ENCODE peak calls at places on chromosomes 5 and 9, in four cellular contexts. One of them, this sample, is unnamed.

GRCh38 chr5:84718377-84718776 is 333.7 kb upstream of the EDIL3 start:
- DNase-seq in HTR-8/SVneo: no peak
- DNase-seq in substantia nigra: no peak
- DNase-seq in stimulated activated CD8-positive, alpha-beta memory T cell treated with anti-CD3 and anti-CD28 coated beads, Interleukin-7, amount 100 ng/mL, for 1 hour: no peak
- DNase-seq in this sample: no peak

GRCh38 chr5:171957591-171958251 is 48.7 kb downstream of the FBXW11 start:
- DNase-seq in HTR-8/SVneo: no peak
- DNase-seq in substantia nigra: no peak
- DNase-seq in stimulated activated CD8-positive, alpha-beta memory T cell treated with anti-CD3 and anti-CD28 coated beads, Interleukin-7, amount 100 ng/mL, for 1 hour: no peak
- DNase-seq in this sample: no peak

GRCh38 chr9:110206388-110206787 is 1.6 kb downstream of the C9orf152 start:
- DNase-seq in HTR-8/SVneo: no peak
- DNase-seq in substantia nigra: no peak
- DNase-seq in stimulated activated CD8-positive, alpha-beta memory T cell treated with anti-CD3 and anti-CD28 coated beads, Interleukin-7, amount 100 ng/mL, for 1 hour: no peak
- DNase-seq in this sample: no peak

GRCh38 chr5:160461378-160461777 is 39.7 kb downstream of the PTTG1 start:
- DNase-seq in substantia nigra: no peak
- DNase-seq in stimulated activated CD8-positive, alpha-beta memory T cell treated with anti-CD3 and anti-CD28 coated beads, Interleukin-7, amount 100 ng/mL, for 1 hour: no peak
- DNase-seq in HTR-8/SVneo: no peak
- DNase-seq in this sample: no peak

GRCh38 chr9:25703826-25704357 is 25.6 kb upstream of the TUSC1 start:
- DNase-seq in stimulated activated CD8-positive, alpha-beta memory T cell treated with anti-CD3 and anti-CD28 coated beads, Interleukin-7, amount 100 ng/mL, for 1 hour: no peak
- DNase-seq in substantia nigra: no peak
- DNase-seq in HTR-8/SVneo: no peak
- DNase-seq in this sample: no peak

GRCh38 chr9:89879711-89880110 is 274.9 kb downstream of the GADD45G start:
- DNase-seq in stimulated activated CD8-positive, alpha-beta memory T cell treated with anti-CD3 and anti-CD28 coated beads, Interleukin-7, amount 100 ng/mL, for 1 hour: no peak
- DNase-seq in substantia nigra: no peak
- DNase-seq in HTR-8/SVneo: no peak
- DNase-seq in this sample: no peak

GRCh38 chr5:172624996-172625939 is 15.8 kb upstream of the NEURL1B start:
- DNase-seq in stimulated activated CD8-positive, alpha-beta memory T cell treated with anti-CD3 and anti-CD28 coated beads, Interleukin-7, amount 100 ng/mL, for 1 hour: no peak
- DNase-seq in substantia nigra: no peak
- DNase-seq in HTR-8/SVneo: no peak
- DNase-seq in this sample: no peak

GRCh38 chr5:140833993-140834392 is at the start of gene PCDHA7:
- DNase-seq in stimulated activated CD8-positive, alpha-beta memory T cell treated with anti-CD3 and anti-CD28 coated beads, Interleukin-7, amount 100 ng/mL, for 1 hour: no peak
- DNase-seq in substantia nigra: no peak
- DNase-seq in HTR-8/SVneo: no peak
- DNase-seq in this sample: no peak

GRCh38 chr9:111163738-111164399 is 125.6 kb upstream of the LPAR1 start:
- DNase-seq in stimulated activated CD8-positive, alpha-beta memory T cell treated with anti-CD3 and anti-CD28 coated beads, Interleukin-7, amount 100 ng/mL, for 1 hour: no peak
- DNase-seq in substantia nigra: no peak
- DNase-seq in HTR-8/SVneo: no peak
- DNase-seq in this sample: no peak

GRCh38 chr5:57986746-57987145 is 473.1 kb downstream of the PLK2 start:
- DNase-seq in HTR-8/SVneo: no peak
- DNase-seq in substantia nigra: no peak
- DNase-seq in stimulated activated CD8-positive, alpha-beta memory T cell treated with anti-CD3 and anti-CD28 coated beads, Interleukin-7, amount 100 ng/mL, for 1 hour: no peak
- DNase-seq in this sample: no peak

GRCh38 chr5:117054808-117055398 is 480.3 kb upstream of the SEMA6A start:
- DNase-seq in stimulated activated CD8-positive, alpha-beta memory T cell treated with anti-CD3 and anti-CD28 coated beads, Interleukin-7, amount 100 ng/mL, for 1 hour: no peak
- DNase-seq in HTR-8/SVneo: no peak
- DNase-seq in substantia nigra: no peak
- DNase-seq in this sample: peak

GRCh38 chr5:41649659-41650058 is 139.3 kb upstream of the PLCXD3 start:
- DNase-seq in substantia nigra: no peak
- DNase-seq in stimulated activated CD8-positive, alpha-beta memory T cell treated with anti-CD3 and anti-CD28 coated beads, Interleukin-7, amount 100 ng/mL, for 1 hour: no peak
- DNase-seq in HTR-8/SVneo: no peak
- DNase-seq in this sample: no peak

GRCh38 chr5:175444905-175445456 is 999 bp upstream of the DRD1 start:
- DNase-seq in stimulated activated CD8-positive, alpha-beta memory T cell treated with anti-CD3 and anti-CD28 coated beads, Interleukin-7, amount 100 ng/mL, for 1 hour: no peak
- DNase-seq in substantia nigra: no peak
- DNase-seq in HTR-8/SVneo: no peak
- DNase-seq in this sample: no peak

GRCh38 chr5:134223406-134224251 is 2.2 kb downstream of the PPP2CA start:
- DNase-seq in substantia nigra: no peak
- DNase-seq in stimulated activated CD8-positive, alpha-beta memory T cell treated with anti-CD3 and anti-CD28 coated beads, Interleukin-7, amount 100 ng/mL, for 1 hour: no peak
- DNase-seq in HTR-8/SVneo: no peak
- DNase-seq in this sample: no peak

GRCh38 chr5:132134384-132134783 is 60.8 kb downstream of the CSF2 start:
- DNase-seq in HTR-8/SVneo: peak
- DNase-seq in substantia nigra: no peak
- DNase-seq in stimulated activated CD8-positive, alpha-beta memory T cell treated with anti-CD3 and anti-CD28 coated beads, Interleukin-7, amount 100 ng/mL, for 1 hour: no peak
- DNase-seq in this sample: no peak

GRCh38 chr9:93978498-93978897 is 23.3 kb upstream of the BARX1 start:
- DNase-seq in substantia nigra: no peak
- DNase-seq in HTR-8/SVneo: no peak
- DNase-seq in stimulated activated CD8-positive, alpha-beta memory T cell treated with anti-CD3 and anti-CD28 coated beads, Interleukin-7, amount 100 ng/mL, for 1 hour: no peak
- DNase-seq in this sample: no peak

GRCh38 chr9:87604886-87605588 is 107.4 kb downstream of the DAPK1 start:
- DNase-seq in stimulated activated CD8-positive, alpha-beta memory T cell treated with anti-CD3 and anti-CD28 coated beads, Interleukin-7, amount 100 ng/mL, for 1 hour: no peak
- DNase-seq in substantia nigra: no peak
- DNase-seq in HTR-8/SVneo: no peak
- DNase-seq in this sample: no peak

GRCh38 chr5:132928008-132928407 is 35.4 kb downstream of the AFF4 start:
- DNase-seq in stimulated activated CD8-positive, alpha-beta memory T cell treated with anti-CD3 and anti-CD28 coated beads, Interleukin-7, amount 100 ng/mL, for 1 hour: no peak
- DNase-seq in substantia nigra: no peak
- DNase-seq in HTR-8/SVneo: no peak
- DNase-seq in this sample: no peak

GRCh38 chr5:1097381-1097893 is 14.4 kb downstream of the SLC12A7 start:
- DNase-seq in substantia nigra: no peak
- DNase-seq in stimulated activated CD8-positive, alpha-beta memory T cell treated with anti-CD3 and anti-CD28 coated beads, Interleukin-7, amount 100 ng/mL, for 1 hour: no peak
- DNase-seq in HTR-8/SVneo: no peak
- DNase-seq in this sample: no peak

GRCh38 chr9:121281614-121282291 is 13.8 kb downstream of the GSN start:
- DNase-seq in HTR-8/SVneo: no peak
- DNase-seq in substantia nigra: no peak
- DNase-seq in stimulated activated CD8-positive, alpha-beta memory T cell treated with anti-CD3 and anti-CD28 coated beads, Interleukin-7, amount 100 ng/mL, for 1 hour: no peak
- DNase-seq in this sample: no peak

GRCh38 chr5:53253421-53253871 is 143.9 kb upstream of the MOCS2 start:
- DNase-seq in substantia nigra: no peak
- DNase-seq in stimulated activated CD8-positive, alpha-beta memory T cell treated with anti-CD3 and anti-CD28 coated beads, Interleukin-7, amount 100 ng/mL, for 1 hour: no peak
- DNase-seq in HTR-8/SVneo: peak
- DNase-seq in this sample: no peak

GRCh38 chr9:107360098-107360497 is 77.0 kb downstream of the RAD23B start:
- DNase-seq in substantia nigra: no peak
- DNase-seq in HTR-8/SVneo: no peak
- DNase-seq in stimulated activated CD8-positive, alpha-beta memory T cell treated with anti-CD3 and anti-CD28 coated beads, Interleukin-7, amount 100 ng/mL, for 1 hour: no peak
- DNase-seq in this sample: no peak

GRCh38 chr5:169307648-169308047 is 6.7 kb upstream of the SLIT3 start:
- DNase-seq in substantia nigra: no peak
- DNase-seq in stimulated activated CD8-positive, alpha-beta memory T cell treated with anti-CD3 and anti-CD28 coated beads, Interleukin-7, amount 100 ng/mL, for 1 hour: no peak
- DNase-seq in HTR-8/SVneo: no peak
- DNase-seq in this sample: no peak

GRCh38 chr5:142924135-142924883 is 154.1 kb downstream of the ARHGAP26 start:
- DNase-seq in substantia nigra: no peak
- DNase-seq in stimulated activated CD8-positive, alpha-beta memory T cell treated with anti-CD3 and anti-CD28 coated beads, Interleukin-7, amount 100 ng/mL, for 1 hour: no peak
- DNase-seq in HTR-8/SVneo: no peak
- DNase-seq in this sample: no peak

GRCh38 chr9:91857831-91858669 is 92.0 kb downstream of the ROR2 start:
- DNase-seq in HTR-8/SVneo: no peak
- DNase-seq in substantia nigra: no peak
- DNase-seq in stimulated activated CD8-positive, alpha-beta memory T cell treated with anti-CD3 and anti-CD28 coated beads, Interleukin-7, amount 100 ng/mL, for 1 hour: no peak
- DNase-seq in this sample: no peak

GRCh38 chr5:39461007-39461682 is 36.4 kb upstream of the DAB2 start:
- DNase-seq in HTR-8/SVneo: no peak
- DNase-seq in stimulated activated CD8-positive, alpha-beta memory T cell treated with anti-CD3 and anti-CD28 coated beads, Interleukin-7, amount 100 ng/mL, for 1 hour: no peak
- DNase-seq in substantia nigra: peak
- DNase-seq in this sample: no peak

GRCh38 chr9:91809581-91810285 is 140.3 kb downstream of the ROR2 start:
- DNase-seq in HTR-8/SVneo: no peak
- DNase-seq in substantia nigra: no peak
- DNase-seq in stimulated activated CD8-positive, alpha-beta memory T cell treated with anti-CD3 and anti-CD28 coated beads, Interleukin-7, amount 100 ng/mL, for 1 hour: no peak
- DNase-seq in this sample: no peak

This sample was measured in foreskin melanocyte.